ENCODE peak calls at places on chromosome 9, in nine cellular contexts. One of them, this sample, is unnamed.

GRCh38 chr9:12874395-12874794 is 99.6 kb downstream of the LURAP1L start:
- DNase-seq in GM23338: no peak
- DNase-seq in RWPE1: no peak
- DNase-seq in stomach: no peak
- DNase-seq in GM13977: no peak
- DNase-seq in HCT116: no peak
- DNase-seq in heart left ventricle: no peak
- DNase-seq in suprapubic skin: no peak
- DNase-seq in H9: no peak
- DNase-seq in this sample: no peak

GRCh38 chr9:134360897-134361296 is 34.6 kb downstream of the RXRA start:
- DNase-seq in RWPE1: peak
- DNase-seq in H9: no peak
- DNase-seq in suprapubic skin: no peak
- DNase-seq in GM13977: no peak
- DNase-seq in GM23338: no peak
- DNase-seq in HCT116: no peak
- DNase-seq in heart left ventricle: peak
- DNase-seq in stomach: peak
- DNase-seq in this sample: no peak

GRCh38 chr9:114131808-114132549 is 23.4 kb upstream of the COL27A1 start:
- DNase-seq in GM23338: no peak
- DNase-seq in stomach: no peak
- DNase-seq in suprapubic skin: no peak
- DNase-seq in H9: no peak
- DNase-seq in RWPE1: no peak
- DNase-seq in heart left ventricle: no peak
- DNase-seq in HCT116: no peak
- DNase-seq in GM13977: no peak
- DNase-seq in this sample: no peak

GRCh38 chr9:136545065-136545965 is 533 bp downstream of the NOTCH1 start:
- DNase-seq in HCT116: no peak
- DNase-seq in stomach: no peak
- DNase-seq in RWPE1: no peak
- DNase-seq in GM23338: no peak
- DNase-seq in H9: no peak
- DNase-seq in heart left ventricle: no peak
- DNase-seq in GM13977: peak
- DNase-seq in suprapubic skin: no peak
- DNase-seq in this sample: peak

GRCh38 chr9:134551657-134552348 is 89.8 kb upstream of the COL5A1 start:
- DNase-seq in GM23338: no peak
- DNase-seq in suprapubic skin: no peak
- DNase-seq in heart left ventricle: no peak
- DNase-seq in RWPE1: peak
- DNase-seq in HCT116: no peak
- DNase-seq in GM13977: no peak
- DNase-seq in stomach: no peak
- DNase-seq in H9: no peak
- DNase-seq in this sample: no peak

GRCh38 chr9:93958875-93959682 is 3.9 kb upstream of the BARX1 start:
- DNase-seq in stomach: no peak
- DNase-seq in RWPE1: no peak
- DNase-seq in HCT116: no peak
- DNase-seq in suprapubic skin: no peak
- DNase-seq in H9: peak
- DNase-seq in GM23338: peak
- DNase-seq in GM13977: peak
- DNase-seq in heart left ventricle: peak
- DNase-seq in this sample: peak

GRCh38 chr9:86020731-86021130 is 78.6 kb downstream of the GOLM1 start:
- DNase-seq in GM23338: no peak
- DNase-seq in RWPE1: no peak
- DNase-seq in GM13977: no peak
- DNase-seq in H9: no peak
- DNase-seq in stomach: no peak
- DNase-seq in heart left ventricle: no peak
- DNase-seq in suprapubic skin: no peak
- DNase-seq in HCT116: no peak
- DNase-seq in this sample: no peak

GRCh38 chr9:136950656-136951030 is 1.4 kb upstream of the LCN12 start:
- DNase-seq in H9: no peak
- DNase-seq in GM23338: no peak
- DNase-seq in suprapubic skin: no peak
- DNase-seq in GM13977: no peak
- DNase-seq in RWPE1: no peak
- DNase-seq in heart left ventricle: peak
- DNase-seq in stomach: no peak
- DNase-seq in HCT116: no peak
- DNase-seq in this sample: no peak

GRCh38 chr9:91930475-91930874 is 19.6 kb downstream of the ROR2 start:
- DNase-seq in GM23338: peak
- DNase-seq in GM13977: no peak
- DNase-seq in H9: no peak
- DNase-seq in suprapubic skin: no peak
- DNase-seq in stomach: no peak
- DNase-seq in HCT116: no peak
- DNase-seq in heart left ventricle: no peak
- DNase-seq in RWPE1: no peak
- DNase-seq in this sample: no peak

GRCh38 chr9:73152445-73152844 is 780 bp downstream of the ANXA1 start:
- DNase-seq in stomach: no peak
- DNase-seq in H9: no peak
- DNase-seq in HCT116: no peak
- DNase-seq in RWPE1: peak
- DNase-seq in heart left ventricle: no peak
- DNase-seq in suprapubic skin: no peak
- DNase-seq in GM13977: no peak
- DNase-seq in GM23338: peak
- DNase-seq in this sample: no peak

GRCh38 chr9:129414377-129415021 is 206.4 kb downstream of the C9orf50 start:
- DNase-seq in GM13977: no peak
- DNase-seq in HCT116: no peak
- DNase-seq in suprapubic skin: no peak
- DNase-seq in H9: no peak
- DNase-seq in heart left ventricle: peak
- DNase-seq in RWPE1: no peak
- DNase-seq in GM23338: peak
- DNase-seq in stomach: no peak
- DNase-seq in this sample: peak

GRCh38 chr9:132039284-132039683 is 40.4 kb downstream of the MED27 start:
- DNase-seq in GM23338: no peak
- DNase-seq in suprapubic skin: no peak
- DNase-seq in stomach: no peak
- DNase-seq in GM13977: no peak
- DNase-seq in RWPE1: no peak
- DNase-seq in heart left ventricle: no peak
- DNase-seq in HCT116: no peak
- DNase-seq in H9: no peak
- DNase-seq in this sample: no peak

GRCh38 chr9:19174127-19174921 is 47.0 kb upstream of the PLIN2 start:
- DNase-seq in RWPE1: peak
- DNase-seq in GM23338: peak
- DNase-seq in heart left ventricle: peak
- DNase-seq in suprapubic skin: peak
- DNase-seq in GM13977: peak
- DNase-seq in stomach: peak
- DNase-seq in HCT116: peak
- DNase-seq in H9: peak
- DNase-seq in this sample: peak

GRCh38 chr9:35070823-35071813 is 1.3 kb downstream of the VCP start:
- DNase-seq in HCT116: no peak
- DNase-seq in GM13977: peak
- DNase-seq in heart left ventricle: no peak
- DNase-seq in suprapubic skin: no peak
- DNase-seq in H9: no peak
- DNase-seq in stomach: peak
- DNase-seq in GM23338: no peak
- DNase-seq in RWPE1: peak
- DNase-seq in this sample: no peak

GRCh38 chr9:133711428-133712220 is 26.5 kb downstream of the SARDH start:
- DNase-seq in heart left ventricle: peak
- DNase-seq in GM23338: no peak
- DNase-seq in RWPE1: peak
- DNase-seq in HCT116: no peak
- DNase-seq in suprapubic skin: no peak
- DNase-seq in GM13977: no peak
- DNase-seq in H9: no peak
- DNase-seq in stomach: no peak
- DNase-seq in this sample: peak

GRCh38 chr9:101540069-101540468 is 6.4 kb downstream of the RNF20 start:
- DNase-seq in H9: no peak
- DNase-seq in stomach: no peak
- DNase-seq in HCT116: no peak
- DNase-seq in GM13977: no peak
- DNase-seq in suprapubic skin: no peak
- DNase-seq in GM23338: no peak
- DNase-seq in RWPE1: no peak
- DNase-seq in heart left ventricle: no peak
- DNase-seq in this sample: no peak

GRCh38 chr9:16145196-16145950 is 592.5 kb downstream of the CCDC171 start:
- DNase-seq in H9: no peak
- DNase-seq in suprapubic skin: no peak
- DNase-seq in heart left ventricle: no peak
- DNase-seq in HCT116: no peak
- DNase-seq in GM23338: no peak
- DNase-seq in stomach: no peak
- DNase-seq in RWPE1: no peak
- DNase-seq in GM13977: no peak
- DNase-seq in this sample: no peak

GRCh38 chr9:98396236-98396635 is 140.8 kb upstream of the TBC1D2 start:
- DNase-seq in GM23338: peak
- DNase-seq in H9: no peak
- DNase-seq in heart left ventricle: no peak
- DNase-seq in GM13977: no peak
- DNase-seq in suprapubic skin: no peak
- DNase-seq in HCT116: no peak
- DNase-seq in RWPE1: no peak
- DNase-seq in stomach: no peak
- DNase-seq in this sample: no peak

GRCh38 chr9:68457803-68458202 is 82.9 kb downstream of the TMEM252 start:
- DNase-seq in heart left ventricle: no peak
- DNase-seq in RWPE1: no peak
- DNase-seq in GM23338: no peak
- DNase-seq in stomach: no peak
- DNase-seq in H9: no peak
- DNase-seq in suprapubic skin: no peak
- DNase-seq in HCT116: no peak
- DNase-seq in GM13977: no peak
- DNase-seq in this sample: no peak

GRCh38 chr9:138053996-138054752 is 176.6 kb downstream of the CACNA1B start:
- DNase-seq in RWPE1: no peak
- DNase-seq in GM23338: no peak
- DNase-seq in heart left ventricle: peak
- DNase-seq in suprapubic skin: peak
- DNase-seq in H9: peak
- DNase-seq in HCT116: no peak
- DNase-seq in stomach: peak
- DNase-seq in GM13977: no peak
- DNase-seq in this sample: no peak
- TF ChIP-seq CTCF in RWPE1: no peak
- TF ChIP-seq CTCF in GM23338: no peak
- TF ChIP-seq CTCF in heart left ventricle: no peak
- TF ChIP-seq CTCF in suprapubic skin: no peak
- TF ChIP-seq CTCF in H9: no peak
- TF ChIP-seq CTCF in HCT116: no peak
- TF ChIP-seq CTCF in stomach: no peak
- TF ChIP-seq CTCF in GM13977: no peak
- TF ChIP-seq CTCF in this sample: no peak

GRCh38 chr9:124122813-124123462 is 111.4 kb downstream of the LHX2 start:
- DNase-seq in HCT116: no peak
- DNase-seq in GM23338: no peak
- DNase-seq in suprapubic skin: no peak
- DNase-seq in heart left ventricle: no peak
- DNase-seq in H9: no peak
- DNase-seq in RWPE1: no peak
- DNase-seq in GM13977: no peak
- DNase-seq in stomach: no peak
- DNase-seq in this sample: no peak
- TF ChIP-seq CTCF in HCT116: peak
- TF ChIP-seq CTCF in GM23338: peak
- TF ChIP-seq CTCF in suprapubic skin: no peak
- TF ChIP-seq CTCF in heart left ventricle: no peak
- TF ChIP-seq CTCF in H9: peak
- TF ChIP-seq CTCF in RWPE1: peak
- TF ChIP-seq CTCF in GM13977: peak
- TF ChIP-seq CTCF in stomach: no peak
- TF ChIP-seq CTCF in this sample: no peak

DNA sequence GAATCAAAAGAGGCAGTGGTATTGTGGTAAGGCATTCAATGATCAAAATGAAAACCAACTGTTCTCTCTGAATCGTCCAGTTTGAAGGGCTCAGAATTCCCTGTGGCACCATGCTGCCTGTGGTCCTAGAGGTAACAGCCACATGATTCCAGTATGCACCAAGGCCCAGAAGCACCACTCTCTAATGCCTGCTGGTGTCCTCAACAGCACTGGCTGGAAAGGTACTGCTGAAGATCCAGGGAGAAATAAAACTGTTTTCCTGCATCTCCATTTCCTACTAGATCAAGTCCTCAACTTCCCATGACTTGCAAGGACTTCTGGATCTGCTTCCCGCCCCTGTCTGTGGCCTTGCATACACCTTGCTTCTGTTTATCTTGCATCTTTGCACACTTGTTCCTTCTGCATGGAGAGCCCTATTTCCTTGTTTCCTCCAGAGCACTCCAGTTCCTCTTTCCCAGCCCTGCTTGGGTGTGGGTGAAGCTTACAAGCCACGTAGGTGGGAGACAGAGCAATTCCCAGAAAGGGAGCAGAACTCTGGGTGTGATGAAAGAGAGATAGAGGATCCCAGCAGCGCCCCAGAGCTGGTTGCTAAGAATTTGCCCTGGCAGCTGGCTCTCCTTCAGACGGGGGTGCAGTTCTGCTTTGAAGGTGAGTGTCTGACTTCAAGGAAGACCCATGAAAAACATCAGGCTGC is 41.0 kb upstream of the EQTN start:
- DNase-seq in suprapubic skin: no peak
- DNase-seq in HCT116: no peak
- DNase-seq in heart left ventricle: no peak
- DNase-seq in H9: no peak
- DNase-seq in stomach: peak
- DNase-seq in GM13977: no peak
- DNase-seq in RWPE1: no peak
- DNase-seq in GM23338: no peak
- DNase-seq in this sample: no peak
- TF ChIP-seq CTCF in suprapubic skin: no peak
- TF ChIP-seq CTCF in HCT116: no peak
- TF ChIP-seq CTCF in heart left ventricle: no peak
- TF ChIP-seq CTCF in H9: no peak
- TF ChIP-seq CTCF in stomach: no peak
- TF ChIP-seq CTCF in GM13977: no peak
- TF ChIP-seq CTCF in RWPE1: no peak
- TF ChIP-seq CTCF in GM23338: no peak
- TF ChIP-seq CTCF in this sample: no peak

DNA sequence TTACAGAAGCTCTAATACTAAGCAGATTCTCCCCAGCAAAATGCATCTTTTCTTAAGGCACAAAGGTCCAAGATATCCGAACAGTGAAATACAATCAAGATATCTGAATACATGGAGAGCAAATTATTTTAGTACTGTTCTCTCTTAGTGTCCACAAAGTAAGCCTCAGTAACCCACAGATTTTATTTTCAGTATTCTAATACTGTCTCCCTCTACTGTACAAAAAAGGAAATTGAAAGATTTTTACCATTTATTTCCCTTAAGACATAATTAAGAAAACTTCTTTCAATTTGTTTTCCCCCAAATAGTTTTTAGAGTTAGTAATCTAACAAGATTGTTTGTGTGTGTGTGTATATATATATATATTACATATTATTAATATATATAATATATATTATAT is 24.7 kb upstream of the NOL6 start:
- DNase-seq in GM23338: no peak
- DNase-seq in RWPE1: no peak
- DNase-seq in HCT116: no peak
- DNase-seq in H9: no peak
- DNase-seq in GM13977: no peak
- DNase-seq in suprapubic skin: no peak
- DNase-seq in heart left ventricle: no peak
- DNase-seq in stomach: no peak
- DNase-seq in this sample: no peak
- TF ChIP-seq CTCF in GM23338: peak
- TF ChIP-seq CTCF in RWPE1: peak
- TF ChIP-seq CTCF in HCT116: no peak
- TF ChIP-seq CTCF in H9: peak
- TF ChIP-seq CTCF in GM13977: no peak
- TF ChIP-seq CTCF in suprapubic skin: no peak
- TF ChIP-seq CTCF in heart left ventricle: peak
- TF ChIP-seq CTCF in stomach: no peak
- TF ChIP-seq CTCF in this sample: no peak